ENCODE peak calls at places on chromosomes 3 and 15, in nine cellular contexts. U is testis; K is activated T-cell treated with anti-CD3 and anti-CD28 coated beads, Interleukin-2, amount 50 U/mL, for 72 hours; M is EL; J is fibroblast of lung; W is neuronal stem cell; O is effector CD4-positive, alpha-beta T cell; V is posterior vena cava; Y is NCI-H748 treated with DMSO at 0.1 percent for 48 hours. R is an unnamed sample.

GRCh38 chr3:179811321-179812095 is 158.7 kb downstream of the USP13 start:
- DNase-seq in W (peak; percentile 42), Y (peak; percentile 17), M (peak; percentile 78), J (peak; percentile 89), O (no peak), K (peak; percentile 7), U (peak; percentile 62), V (no peak), R (peak; percentile 39)

GRCh38 chr3:10419637-10420232 is 85.7 kb downstream of the ATP2B2 start:
- DNase-seq in Y (no peak), O (peak; percentile 3), V (no peak), K (peak; percentile 41), J (peak; percentile 15), M (peak; percentile 23), W (no peak), U (no peak), R (peak; percentile 69)

GRCh38 chr3:182671942-182672341 is 121.4 kb upstream of the ATP11B start:
- DNase-seq in K (no peak), U (no peak), J (no peak), O (no peak), W (no peak), M (peak; percentile 20), Y (no peak), V (no peak), R (no peak)

GRCh38 chr15:82933576-82933975 is 18.9 kb downstream of the HOMER2 start:
- DNase-seq in U (no peak), V (no peak), W (no peak), K (peak; percentile 9), Y (no peak), M (no peak), O (no peak), J (no peak), R (peak; percentile 37)

GRCh38 chr15:69032006-69032405 is 17.5 kb downstream of the NOX5 start:
- DNase-seq in U (no peak), W (no peak), O (no peak), V (no peak), J (no peak), K (no peak), M (no peak), Y (no peak), R (no peak)

GRCh38 chr15:78431955-78432354 is 6.1 kb upstream of the IREB2 start:
- DNase-seq in V (no peak), W (no peak), K (no peak), J (no peak), Y (no peak), O (no peak), M (no peak), U (no peak), R (no peak)

GRCh38 chr15:34271493-34271892 is 46.7 kb downstream of the EMC4 start:
- DNase-seq in W (no peak), O (no peak), M (peak; percentile 50), J (peak; percentile 87), Y (no peak), V (no peak), U (no peak), K (no peak), R (no peak)

GRCh38 chr3:71456826-71457225 is 126.7 kb downstream of the FOXP1 start:
- DNase-seq in K (no peak), W (no peak), O (no peak), U (no peak), V (no peak), Y (no peak), J (no peak), M (no peak), R (no peak)

GRCh38 chr3:4972652-4973643 is 6.3 kb upstream of the BHLHE40 start:
- DNase-seq in J (no peak), V (no peak), Y (no peak), M (no peak), W (no peak), K (no peak), U (no peak), O (no peak), R (no peak)

GRCh38 chr3:34206996-34207395 is 408.6 kb downstream of the PDCD6IP start:
- DNase-seq in Y (no peak), K (no peak), V (no peak), W (peak; percentile 11), M (peak; percentile 36), O (no peak), U (no peak), J (no peak), R (no peak)